ENCODE peak calls at places on chromosomes 11 and 22, in four cellular contexts. One of them, this sample, is unnamed.
A peak's percentile ranks its signal among the peaks of the same experiment; 100 is the strongest.

GRCh38 chr11:61472282-61472681 is 36.3 kb upstream of the LRRC10B start:
- DNase-seq in ELR: no peak
- DNase-seq in stimulated activated CD4-positive, alpha-beta T cell treated with anti-CD3 and anti-CD28 coated beads, Interleukin-1b, Interleukin-23, amount 100 ng/mL, for 1 hour: no peak
- DNase-seq in T-helper 22 cell: no peak
- DNase-seq in this sample: no peak

GRCh38 chr11:12411806-12412727 is 34.7 kb downstream of the PARVA start:
- DNase-seq in ELR: peak; percentile 96
- DNase-seq in T-helper 22 cell: no peak
- DNase-seq in stimulated activated CD4-positive, alpha-beta T cell treated with anti-CD3 and anti-CD28 coated beads, Interleukin-1b, Interleukin-23, amount 100 ng/mL, for 1 hour: no peak
- DNase-seq in this sample: no peak

GRCh38 chr11:34448223-34448994 is 9.7 kb downstream of the CAT start:
- DNase-seq in T-helper 22 cell: no peak
- DNase-seq in ELR: no peak
- DNase-seq in stimulated activated CD4-positive, alpha-beta T cell treated with anti-CD3 and anti-CD28 coated beads, Interleukin-1b, Interleukin-23, amount 100 ng/mL, for 1 hour: no peak
- DNase-seq in this sample: no peak

GRCh38 chr11:86523738-86524602 is 148.4 kb downstream of the ME3 start:
- DNase-seq in ELR: peak; percentile 99
- DNase-seq in stimulated activated CD4-positive, alpha-beta T cell treated with anti-CD3 and anti-CD28 coated beads, Interleukin-1b, Interleukin-23, amount 100 ng/mL, for 1 hour: no peak
- DNase-seq in T-helper 22 cell: no peak
- DNase-seq in this sample: no peak

GRCh38 chr11:115895594-115895993 is 391.4 kb upstream of the CADM1 start:
- DNase-seq in ELR: no peak
- DNase-seq in stimulated activated CD4-positive, alpha-beta T cell treated with anti-CD3 and anti-CD28 coated beads, Interleukin-1b, Interleukin-23, amount 100 ng/mL, for 1 hour: no peak
- DNase-seq in T-helper 22 cell: no peak
- DNase-seq in this sample: no peak

GRCh38 chr11:15742626-15743243 is 613.6 kb downstream of the SOX6 start:
- DNase-seq in T-helper 22 cell: no peak
- DNase-seq in stimulated activated CD4-positive, alpha-beta T cell treated with anti-CD3 and anti-CD28 coated beads, Interleukin-1b, Interleukin-23, amount 100 ng/mL, for 1 hour: no peak
- DNase-seq in ELR: peak; percentile 27
- DNase-seq in this sample: peak; percentile 70

GRCh38 chr11:130069684-130070108 is at the start of gene APLP2:
- DNase-seq in T-helper 22 cell: peak; percentile 98
- DNase-seq in ELR: peak; percentile 99
- DNase-seq in stimulated activated CD4-positive, alpha-beta T cell treated with anti-CD3 and anti-CD28 coated beads, Interleukin-1b, Interleukin-23, amount 100 ng/mL, for 1 hour: peak; percentile 96
- DNase-seq in this sample: peak; percentile 97

GRCh38 chr22:30919973-30920372 is 48.6 kb downstream of the MORC2 start:
- DNase-seq in T-helper 22 cell: no peak
- DNase-seq in ELR: no peak
- DNase-seq in stimulated activated CD4-positive, alpha-beta T cell treated with anti-CD3 and anti-CD28 coated beads, Interleukin-1b, Interleukin-23, amount 100 ng/mL, for 1 hour: no peak
- DNase-seq in this sample: no peak

GRCh38 chr11:17734986-17735822 is 623 bp downstream of the KCNC1 start:
- DNase-seq in stimulated activated CD4-positive, alpha-beta T cell treated with anti-CD3 and anti-CD28 coated beads, Interleukin-1b, Interleukin-23, amount 100 ng/mL, for 1 hour: no peak
- DNase-seq in T-helper 22 cell: no peak
- DNase-seq in ELR: peak; percentile 73
- DNase-seq in this sample: peak; percentile 23

GRCh38 chr11:68505596-68505995 is 45.0 kb downstream of the PPP6R3 start:
- DNase-seq in ELR: peak; percentile 19
- DNase-seq in stimulated activated CD4-positive, alpha-beta T cell treated with anti-CD3 and anti-CD28 coated beads, Interleukin-1b, Interleukin-23, amount 100 ng/mL, for 1 hour: no peak
- DNase-seq in T-helper 22 cell: no peak
- DNase-seq in this sample: no peak

GRCh38 chr11:46237248-46238077 is 40.0 kb upstream of the CREB3L1 start:
- DNase-seq in stimulated activated CD4-positive, alpha-beta T cell treated with anti-CD3 and anti-CD28 coated beads, Interleukin-1b, Interleukin-23, amount 100 ng/mL, for 1 hour: no peak
- DNase-seq in ELR: peak; percentile 96
- DNase-seq in T-helper 22 cell: peak; percentile 16
- DNase-seq in this sample: peak; percentile 10

GRCh38 chr11:130601141-130601540 is 152.7 kb downstream of the ADAMTS15 start:
- DNase-seq in stimulated activated CD4-positive, alpha-beta T cell treated with anti-CD3 and anti-CD28 coated beads, Interleukin-1b, Interleukin-23, amount 100 ng/mL, for 1 hour: no peak
- DNase-seq in T-helper 22 cell: no peak
- DNase-seq in ELR: peak; percentile 33
- DNase-seq in this sample: no peak

GRCh38 chr22:29152381-29153138 is 53.1 kb upstream of the EMID1 start:
- DNase-seq in ELR: no peak
- DNase-seq in stimulated activated CD4-positive, alpha-beta T cell treated with anti-CD3 and anti-CD28 coated beads, Interleukin-1b, Interleukin-23, amount 100 ng/mL, for 1 hour: no peak
- DNase-seq in T-helper 22 cell: no peak
- DNase-seq in this sample: no peak

GRCh38 chr11:61162092-61162935 is 1.1 kb upstream of the VPS37C start:
- DNase-seq in ELR: peak; percentile 62
- DNase-seq in T-helper 22 cell: no peak
- DNase-seq in stimulated activated CD4-positive, alpha-beta T cell treated with anti-CD3 and anti-CD28 coated beads, Interleukin-1b, Interleukin-23, amount 100 ng/mL, for 1 hour: no peak
- DNase-seq in this sample: peak; percentile 64

GRCh38 chr11:34126959-34127848 is 21.8 kb downstream of the NAT10 start:
- DNase-seq in T-helper 22 cell: no peak
- DNase-seq in stimulated activated CD4-positive, alpha-beta T cell treated with anti-CD3 and anti-CD28 coated beads, Interleukin-1b, Interleukin-23, amount 100 ng/mL, for 1 hour: no peak
- DNase-seq in ELR: peak; percentile 61
- DNase-seq in this sample: no peak

GRCh38 chr11:114091791-114092397 is 32.4 kb downstream of the ZBTB16 start:
- DNase-seq in T-helper 22 cell: no peak
- DNase-seq in stimulated activated CD4-positive, alpha-beta T cell treated with anti-CD3 and anti-CD28 coated beads, Interleukin-1b, Interleukin-23, amount 100 ng/mL, for 1 hour: no peak
- DNase-seq in ELR: no peak
- DNase-seq in this sample: no peak

GRCh38 chr11:124481365-124482323 is 36.1 kb upstream of the OR8B8 start:
- DNase-seq in T-helper 22 cell: no peak
- DNase-seq in stimulated activated CD4-positive, alpha-beta T cell treated with anti-CD3 and anti-CD28 coated beads, Interleukin-1b, Interleukin-23, amount 100 ng/mL, for 1 hour: no peak
- DNase-seq in ELR: peak; percentile 47
- DNase-seq in this sample: peak; percentile 44

GRCh38 chr11:77159937-77160495 is 32.0 kb downstream of the MYO7A start:
- DNase-seq in stimulated activated CD4-positive, alpha-beta T cell treated with anti-CD3 and anti-CD28 coated beads, Interleukin-1b, Interleukin-23, amount 100 ng/mL, for 1 hour: no peak
- DNase-seq in T-helper 22 cell: no peak
- DNase-seq in ELR: no peak
- DNase-seq in this sample: no peak

GRCh38 chr11:121790435-121790834 is 325.6 kb downstream of the BLID start:
- DNase-seq in T-helper 22 cell: no peak
- DNase-seq in ELR: no peak
- DNase-seq in stimulated activated CD4-positive, alpha-beta T cell treated with anti-CD3 and anti-CD28 coated beads, Interleukin-1b, Interleukin-23, amount 100 ng/mL, for 1 hour: no peak
- DNase-seq in this sample: no peak

GRCh38 chr11:128894685-128895084 is 3.5 kb downstream of the KCNJ5 start:
- DNase-seq in T-helper 22 cell: no peak
- DNase-seq in ELR: no peak
- DNase-seq in stimulated activated CD4-positive, alpha-beta T cell treated with anti-CD3 and anti-CD28 coated beads, Interleukin-1b, Interleukin-23, amount 100 ng/mL, for 1 hour: no peak
- DNase-seq in this sample: no peak

GRCh38 chr22:39283312-39284141 is 35.9 kb downstream of the RPL3 start:
- DNase-seq in ELR: peak; percentile 90
- DNase-seq in stimulated activated CD4-positive, alpha-beta T cell treated with anti-CD3 and anti-CD28 coated beads, Interleukin-1b, Interleukin-23, amount 100 ng/mL, for 1 hour: no peak
- DNase-seq in T-helper 22 cell: no peak
- DNase-seq in this sample: no peak

GRCh38 chr11:1835671-1836010 is 851 bp downstream of the SYT8 start:
- DNase-seq in stimulated activated CD4-positive, alpha-beta T cell treated with anti-CD3 and anti-CD28 coated beads, Interleukin-1b, Interleukin-23, amount 100 ng/mL, for 1 hour: no peak
- DNase-seq in ELR: no peak
- DNase-seq in T-helper 22 cell: no peak
- DNase-seq in this sample: no peak

GRCh38 chr11:116335078-116335477 is 437.7 kb downstream of the BUD13 start:
- DNase-seq in stimulated activated CD4-positive, alpha-beta T cell treated with anti-CD3 and anti-CD28 coated beads, Interleukin-1b, Interleukin-23, amount 100 ng/mL, for 1 hour: no peak
- DNase-seq in T-helper 22 cell: no peak
- DNase-seq in ELR: no peak
- DNase-seq in this sample: no peak

GRCh38 chr22:46504586-46504985 is 32.8 kb downstream of the CELSR1 start:
- DNase-seq in T-helper 22 cell: no peak
- DNase-seq in ELR: no peak
- DNase-seq in stimulated activated CD4-positive, alpha-beta T cell treated with anti-CD3 and anti-CD28 coated beads, Interleukin-1b, Interleukin-23, amount 100 ng/mL, for 1 hour: no peak
- DNase-seq in this sample: no peak

GRCh38 chr22:39343259-39344045 is 6.3 kb upstream of the SYNGR1 start:
- DNase-seq in ELR: peak; percentile 69
- DNase-seq in stimulated activated CD4-positive, alpha-beta T cell treated with anti-CD3 and anti-CD28 coated beads, Interleukin-1b, Interleukin-23, amount 100 ng/mL, for 1 hour: no peak
- DNase-seq in T-helper 22 cell: no peak
- DNase-seq in this sample: peak; percentile 2

GRCh38 chr22:47129902-47130301 is 367.5 kb downstream of the TBC1D22A start:
- DNase-seq in T-helper 22 cell: no peak
- DNase-seq in ELR: no peak
- DNase-seq in stimulated activated CD4-positive, alpha-beta T cell treated with anti-CD3 and anti-CD28 coated beads, Interleukin-1b, Interleukin-23, amount 100 ng/mL, for 1 hour: no peak
- DNase-seq in this sample: no peak

GRCh38 chr11:116881153-116881552 is 43.7 kb upstream of the APOA1 start:
- DNase-seq in ELR: no peak
- DNase-seq in T-helper 22 cell: no peak
- DNase-seq in stimulated activated CD4-positive, alpha-beta T cell treated with anti-CD3 and anti-CD28 coated beads, Interleukin-1b, Interleukin-23, amount 100 ng/mL, for 1 hour: no peak
- DNase-seq in this sample: no peak

GRCh38 chr11:110513521-110514450 is 84.0 kb downstream of the FDX1 start:
- DNase-seq in stimulated activated CD4-positive, alpha-beta T cell treated with anti-CD3 and anti-CD28 coated beads, Interleukin-1b, Interleukin-23, amount 100 ng/mL, for 1 hour: no peak
- DNase-seq in ELR: no peak
- DNase-seq in T-helper 22 cell: no peak
- DNase-seq in this sample: no peak

GRCh38 chr11:70021586-70021985 is 56.5 kb upstream of the ANO1 start:
- DNase-seq in ELR: no peak
- DNase-seq in stimulated activated CD4-positive, alpha-beta T cell treated with anti-CD3 and anti-CD28 coated beads, Interleukin-1b, Interleukin-23, amount 100 ng/mL, for 1 hour: no peak
- DNase-seq in T-helper 22 cell: no peak
- DNase-seq in this sample: no peak

GRCh38 chr11:4102711-4103110 is 8.1 kb downstream of the RRM1 start:
- DNase-seq in ELR: no peak
- DNase-seq in T-helper 22 cell: no peak
- DNase-seq in stimulated activated CD4-positive, alpha-beta T cell treated with anti-CD3 and anti-CD28 coated beads, Interleukin-1b, Interleukin-23, amount 100 ng/mL, for 1 hour: no peak
- DNase-seq in this sample: no peak

GRCh38 chr11:62664405-62665074 is 470 bp downstream of the C11orf98 start:
- DNase-seq in ELR: peak; percentile 70
- DNase-seq in stimulated activated CD4-positive, alpha-beta T cell treated with anti-CD3 and anti-CD28 coated beads, Interleukin-1b, Interleukin-23, amount 100 ng/mL, for 1 hour: no peak
- DNase-seq in T-helper 22 cell: peak; percentile 29
- DNase-seq in this sample: peak; percentile 65

GRCh38 chr11:10395196-10395897 is 59.7 kb upstream of the AMPD3 start:
- DNase-seq in T-helper 22 cell: no peak
- DNase-seq in ELR: no peak
- DNase-seq in stimulated activated CD4-positive, alpha-beta T cell treated with anti-CD3 and anti-CD28 coated beads, Interleukin-1b, Interleukin-23, amount 100 ng/mL, for 1 hour: no peak
- DNase-seq in this sample: no peak

GRCh38 chr11:27861706-27862430 is 161.6 kb upstream of the BDNF start:
- DNase-seq in stimulated activated CD4-positive, alpha-beta T cell treated with anti-CD3 and anti-CD28 coated beads, Interleukin-1b, Interleukin-23, amount 100 ng/mL, for 1 hour: no peak
- DNase-seq in T-helper 22 cell: no peak
- DNase-seq in ELR: peak; percentile 89
- DNase-seq in this sample: no peak

GRCh38 chr11:111886844-111887243 is 7.5 kb downstream of the CFAP68 start:
- DNase-seq in T-helper 22 cell: no peak
- DNase-seq in stimulated activated CD4-positive, alpha-beta T cell treated with anti-CD3 and anti-CD28 coated beads, Interleukin-1b, Interleukin-23, amount 100 ng/mL, for 1 hour: no peak
- DNase-seq in ELR: no peak
- DNase-seq in this sample: no peak

GRCh38 chr11:70333206-70333605 is 62.7 kb downstream of the PPFIA1 start:
- DNase-seq in stimulated activated CD4-positive, alpha-beta T cell treated with anti-CD3 and anti-CD28 coated beads, Interleukin-1b, Interleukin-23, amount 100 ng/mL, for 1 hour: no peak
- DNase-seq in T-helper 22 cell: no peak
- DNase-seq in ELR: no peak
- DNase-seq in this sample: no peak

GRCh38 chr11:64743591-64744543 is at the start of gene RASGRP2:
- DNase-seq in stimulated activated CD4-positive, alpha-beta T cell treated with anti-CD3 and anti-CD28 coated beads, Interleukin-1b, Interleukin-23, amount 100 ng/mL, for 1 hour: peak; percentile 61
- DNase-seq in ELR: peak; percentile 36
- DNase-seq in T-helper 22 cell: peak; percentile 71
- DNase-seq in this sample: no peak

GRCh38 chr22:27391092-27391770 is 410.3 kb downstream of the MN1 start:
- DNase-seq in stimulated activated CD4-positive, alpha-beta T cell treated with anti-CD3 and anti-CD28 coated beads, Interleukin-1b, Interleukin-23, amount 100 ng/mL, for 1 hour: no peak
- DNase-seq in ELR: no peak
- DNase-seq in T-helper 22 cell: no peak
- DNase-seq in this sample: no peak

GRCh38 chr11:47464479-47464878 is 15.5 kb upstream of the RAPSN start:
- DNase-seq in stimulated activated CD4-positive, alpha-beta T cell treated with anti-CD3 and anti-CD28 coated beads, Interleukin-1b, Interleukin-23, amount 100 ng/mL, for 1 hour: no peak
- DNase-seq in T-helper 22 cell: no peak
- DNase-seq in ELR: peak; percentile 18
- DNase-seq in this sample: no peak

This sample was measured in NCI-H774.